ENCODE peak calls at places on chromosome 11, in six cellular contexts. T, X, O, R, I and L are unnamed samples. For H3K9me3, the result is how much of the 10 kb centered on the place peaks cover.

GRCh38 chr11:85736121-85736520 is 50.1 kb upstream of the CCDC89 start:
- DNase-seq in O (no peak), I (no peak), T (no peak), X (no peak), R (peak), L (no peak)

GRCh38 chr11:118791961-118792578 is 1.1 kb upstream of the DDX6 start:
- DNase-seq in R (peak), X (no peak), T (peak), O (no peak), I (peak), L (no peak)

GRCh38 chr11:955154-956049 is 29.7 kb downstream of the AP2A2 start:
- DNase-seq in O (no peak), R (no peak), T (no peak), I (no peak), X (no peak), L (no peak)

GRCh38 chr11:1395773-1396374 is 6.1 kb downstream of the BRSK2 start:
- DNase-seq in O (peak), T (no peak), X (no peak), R (no peak), I (no peak), L (no peak)

GRCh38 chr11:64887757-64888405 is 9.5 kb upstream of the EHD1 start:
- DNase-seq in X (peak), I (peak), O (peak), R (peak), T (peak), L (peak)

GRCh38 chr11:23364076-23364475 is 503.8 kb upstream of the CCDC179 start:
- DNase-seq in O (no peak), I (peak), X (no peak), R (no peak), T (no peak), L (no peak)

GRCh38 chr11:115676768-115677167 is 172.6 kb upstream of the CADM1 start:
- DNase-seq in T (no peak), X (no peak), O (no peak), R (no peak), I (peak), L (no peak)

GRCh38 chr11:9226514-9226913 is 38.6 kb downstream of the DENND5A start:
- DNase-seq in O (no peak), I (no peak), R (no peak), X (no peak), T (no peak), L (no peak)

GRCh38 chr11:74097838-74098237 is 73.0 kb downstream of the C2CD3 start:
- DNase-seq in R (no peak), I (no peak), O (no peak), X (peak), T (no peak), L (no peak)

GRCh38 chr11:17560281-17561110 is 13.4 kb downstream of the OTOG start:
- DNase-seq in O (no peak), I (no peak), R (no peak), T (no peak), X (no peak), L (no peak)

GRCh38 chr11:118056806-118057205 is 20.1 kb upstream of the TMPRSS4 start:
- DNase-seq in I (no peak), O (no peak), X (no peak), T (no peak), R (no peak), L (no peak)

GRCh38 chr11:131674051-131674755 is 303.8 kb downstream of the NTM start:
- DNase-seq in O (peak), I (peak), X (peak), T (peak), R (peak), L (no peak)

GRCh38 chr11:20451568-20451967 is 64.1 kb downstream of the PRMT3 start:
- DNase-seq in T (no peak), X (no peak), R (no peak), I (peak), O (no peak), L (no peak)

GRCh38 chr11:46247664-46248063 is 29.8 kb upstream of the CREB3L1 start:
- DNase-seq in O (no peak), X (no peak), T (peak), R (peak), I (peak), L (peak)

GRCh38 chr11:69157822-69158231 is 2.1 kb downstream of the SMIM38 start:
- DNase-seq in R (no peak), T (no peak), X (no peak), I (no peak), O (no peak), L (no peak)

GRCh38 chr11:128424271-128424709 is 163.1 kb downstream of the ETS1 start:
- DNase-seq in X (no peak), R (peak), O (peak), I (peak), T (no peak), L (no peak)

GRCh38 chr11:12182650-12183511 is 72.5 kb downstream of the MICAL2 start:
- DNase-seq in X (no peak), R (no peak), I (peak), T (no peak), O (no peak), L (no peak)

GRCh38 chr11:8772571-8772970 is 90.0 kb downstream of the RPL27A start:
- DNase-seq in I (no peak), R (no peak), T (no peak), O (no peak), X (no peak), L (no peak)

GRCh38 chr11:64916040-64916847 is 765 bp downstream of the ATG2A start:
- DNase-seq in O (no peak), X (no peak), I (peak), T (no peak), R (peak), L (no peak)

GRCh38 chr11:1206391-1207271 is 16.2 kb upstream of the MUC5B start:
- DNase-seq in R (no peak), X (no peak), O (no peak), I (no peak), T (no peak), L (no peak)

GRCh38 chr11:11620251-11620965 is 1.4 kb downstream of the GALNT18 start:
- DNase-seq in R (peak), I (peak), T (peak), X (peak), O (peak), L (no peak)

GRCh38 chr11:120784566-120785251 is 239.2 kb upstream of the TBCEL start:
- DNase-seq in R (no peak), X (no peak), T (no peak), I (no peak), O (no peak), L (no peak)

GRCh38 chr11:120786206-120786735 is 237.6 kb upstream of the TBCEL start:
- DNase-seq in R (no peak), O (no peak), I (no peak), X (no peak), T (no peak), L (no peak)

GRCh38 chr11:120789391-120789790 is 234.5 kb upstream of the TBCEL start:
- DNase-seq in O (no peak), R (no peak), T (no peak), I (no peak), X (no peak), L (no peak)

GRCh38 chr11:120781486-120782120 is 242.3 kb upstream of the TBCEL start:
- DNase-seq in X (no peak), R (no peak), O (no peak), T (no peak), I (no peak), L (no peak)

GRCh38 chr11:120785576-120785975 is 238.3 kb upstream of the TBCEL start:
- DNase-seq in T (no peak), R (no peak), I (no peak), O (no peak), X (no peak), L (no peak)
- H3K9me3 ChIP-seq in T (under half), R (under half), I (under half), O (under half), X (under half), L (under half)

GRCh38 chr11:77294040-77294439 is 7.4 kb downstream of the GDPD4 start:
- DNase-seq in I (no peak), T (no peak), O (no peak), X (no peak), R (no peak), L (no peak)

GRCh38 chr11:77287615-77288273 is 13.7 kb downstream of the GDPD4 start:
- DNase-seq in T (no peak), I (peak), R (no peak), O (no peak), X (no peak), L (no peak)

GRCh38 chr11:77287136-77287535 is 14.3 kb downstream of the GDPD4 start:
- DNase-seq in I (peak), X (no peak), R (no peak), O (no peak), T (no peak), L (no peak)

GRCh38 chr11:77284476-77285468 is 16.7 kb downstream of the GDPD4 start:
- DNase-seq in R (no peak), I (no peak), T (no peak), O (no peak), X (no peak), L (no peak)

GRCh38 chr11:77289737-77290136 is 11.7 kb downstream of the GDPD4 start:
- DNase-seq in O (no peak), I (no peak), T (no peak), X (no peak), R (no peak), L (no peak)
- H3K4me3 ChIP-seq in O (no peak), I (no peak), T (no peak), X (no peak), R (no peak), L (no peak)

DNA sequence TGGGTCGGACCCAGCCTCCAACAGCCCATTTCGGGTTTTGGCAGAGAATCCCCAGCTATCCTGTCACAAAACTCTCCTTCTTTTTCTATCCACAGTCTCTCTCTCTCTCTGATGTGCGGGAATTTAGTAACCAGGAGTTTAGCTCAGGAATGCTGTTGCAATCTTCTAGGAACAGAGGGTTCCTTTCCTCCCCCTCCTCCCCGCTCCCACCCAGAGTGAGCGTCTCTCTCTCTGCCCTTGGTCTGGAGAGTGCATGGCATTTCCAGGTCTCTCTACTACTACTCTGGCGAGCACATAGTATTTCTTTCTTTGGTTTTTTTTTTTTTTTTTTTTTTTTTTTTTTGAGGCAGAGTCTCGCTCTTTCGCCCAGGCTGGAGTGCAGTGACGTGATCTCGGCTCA is 17.7 kb downstream of the APIP start:
- DNase-seq in T (no peak), I (no peak), O (no peak), R (no peak), X (no peak), L (no peak)
- H3K9me3 ChIP-seq in T (half or more), I (under half), O (half or more), R (under half), X (under half), L (under half)

GRCh38 chr11:67410984-67411784 is 4.3 kb upstream of the CARNS1 start:
- DNase-seq in X (no peak), O (no peak), T (no peak), R (peak), I (no peak), L (no peak)

GRCh38 chr11:67409261-67409666 is 5.4 kb downstream of the TBC1D10C start:
- DNase-seq in I (no peak), O (no peak), R (no peak), X (no peak), T (no peak), L (no peak)

GRCh38 chr11:67408437-67409200 is 4.7 kb downstream of the TBC1D10C start:
- DNase-seq in T (no peak), X (no peak), O (no peak), I (no peak), R (no peak), L (no peak)

GRCh38 chr11:67410369-67410831 is 5.1 kb upstream of the CARNS1 start:
- DNase-seq in T (no peak), X (no peak), I (no peak), R (no peak), O (no peak), L (no peak)

GRCh38 chr11:67409781-67410368 is 5.6 kb upstream of the CARNS1 start:
- DNase-seq in R (peak), O (no peak), X (no peak), T (no peak), I (no peak), L (no peak)
- H3K4me3 ChIP-seq in R (no peak), O (no peak), X (no peak), T (no peak), I (no peak), L (no peak)

GRCh38 chr11:99773646-99774045 is 752.9 kb downstream of the CNTN5 start:
- DNase-seq in T (no peak), R (no peak), O (no peak), X (no peak), I (no peak), L (no peak)
- H3K9me3 ChIP-seq in T (under half), R (under half), O (under half), X (under half), I (under half), L (under half)

GRCh38 chr11:126310992-126311310 is 7.1 kb downstream of the DCPS start:
- DNase-seq in O (no peak), X (no peak), I (peak), T (no peak), R (no peak), L (no peak)

GRCh38 chr11:126311464-126312291 is 7.8 kb downstream of the DCPS start:
- DNase-seq in I (no peak), T (no peak), R (no peak), X (no peak), O (no peak), L (no peak)

GRCh38 chr11:126312903-126313460 is 9.1 kb downstream of the DCPS start:
- DNase-seq in T (no peak), O (no peak), X (no peak), R (no peak), I (no peak), L (no peak)

GRCh38 chr11:126308271-126308671 is 4.4 kb downstream of the DCPS start:
- DNase-seq in O (no peak), I (no peak), R (no peak), X (peak), T (no peak), L (no peak)

GRCh38 chr11:126310229-126310991 is 6.5 kb downstream of the DCPS start:
- DNase-seq in T (peak), X (peak), I (peak), R (peak), O (peak), L (peak)
- H3K4me3 ChIP-seq in T (no peak), X (no peak), I (no peak), R (no peak), O (no peak), L (no peak)

DNA sequence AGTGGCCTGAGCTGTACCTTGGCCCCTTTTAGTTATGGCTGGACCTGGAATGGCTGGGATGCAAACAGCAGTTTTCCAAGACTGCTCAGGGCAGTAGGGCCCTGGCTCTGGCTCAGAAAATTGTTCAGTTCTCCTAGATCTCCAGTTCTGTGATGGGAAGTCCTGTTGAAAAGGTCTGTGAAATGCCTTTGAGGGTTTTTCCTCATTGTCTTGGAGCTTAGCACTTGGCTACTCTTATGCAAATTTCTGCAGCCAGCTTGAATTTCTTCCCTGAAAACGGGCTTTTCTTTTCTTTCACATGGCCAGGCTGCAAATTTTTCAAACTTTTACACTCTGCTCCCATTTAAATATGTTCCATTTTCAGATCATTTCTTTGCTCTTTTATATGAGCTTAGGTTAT is 33.2 kb downstream of the OR4A15 start:
- DNase-seq in R (no peak), X (peak), T (no peak), O (no peak), I (no peak), L (no peak)
- H3K9me3 ChIP-seq in R (under half), X (under half), T (under half), O (under half), I (under half), L (under half)

DNA sequence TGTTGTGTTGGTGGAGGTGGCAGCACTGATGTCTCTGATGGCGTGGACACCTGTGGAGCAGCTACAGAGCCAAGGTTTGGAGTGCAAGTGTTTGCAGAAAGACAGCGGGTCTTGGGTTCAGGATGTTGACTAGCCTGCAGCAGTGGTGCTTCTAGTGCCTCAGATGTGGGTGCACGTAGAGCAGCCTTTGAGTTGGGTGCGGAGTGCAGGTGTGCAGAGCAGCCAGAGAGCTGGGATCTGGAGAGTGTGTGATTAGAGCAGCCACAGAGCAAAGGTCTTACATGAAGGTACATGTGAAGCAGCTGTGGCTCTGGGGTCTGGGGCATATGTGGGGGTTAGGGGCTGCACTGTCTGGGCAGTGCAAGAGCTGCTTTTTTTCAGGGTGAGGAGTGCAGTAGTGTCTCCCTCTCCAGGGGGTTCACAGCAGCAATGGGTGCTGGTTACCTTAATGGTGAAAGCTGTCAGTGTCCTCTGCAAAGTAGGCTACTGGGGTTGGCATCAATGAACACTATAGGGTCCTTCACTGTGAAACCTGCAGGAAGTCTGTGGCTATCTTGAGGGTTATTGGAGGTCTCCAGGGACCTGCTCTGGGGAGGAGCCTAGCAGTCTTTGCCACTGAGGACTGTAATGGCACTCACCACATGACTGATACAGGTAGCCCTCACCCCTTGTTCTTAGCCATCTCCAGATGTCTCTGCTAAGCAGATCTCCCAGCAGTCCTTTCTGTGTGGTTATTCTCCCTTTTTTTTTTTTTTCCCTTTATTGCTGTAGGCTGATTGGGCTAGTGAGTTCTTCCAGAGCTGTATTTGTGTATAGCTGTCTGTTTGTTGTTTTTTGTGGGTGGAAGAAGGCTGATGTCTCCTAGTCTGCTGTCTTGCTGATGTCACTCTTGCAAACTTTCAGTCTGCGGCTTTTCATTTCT is 14.3 kb downstream of the BIRC2 start:
- DNase-seq in R (no peak), T (no peak), I (peak), O (no peak), X (no peak), L (no peak)
- H3K4me3 ChIP-seq in R (no peak), T (no peak), I (no peak), O (no peak), X (no peak), L (no peak)

GRCh38 chr11:19327280-19327679 is 86.5 kb upstream of the E2F8 start:
- DNase-seq in R (no peak), X (no peak), I (no peak), O (no peak), T (no peak), L (no peak)

GRCh38 chr11:19329910-19330309 is 89.2 kb upstream of the E2F8 start:
- DNase-seq in R (no peak), I (no peak), O (no peak), X (no peak), T (no peak), L (no peak)

GRCh38 chr11:19332476-19332875 is 91.7 kb upstream of the E2F8 start:
- DNase-seq in O (no peak), T (no peak), X (no peak), I (no peak), R (no peak), L (no peak)

GRCh38 chr11:19326499-19326898 is 85.8 kb upstream of the E2F8 start:
- DNase-seq in R (no peak), T (no peak), I (peak), O (no peak), X (no peak), L (no peak)

GRCh38 chr11:19328586-19329311 is 88.0 kb upstream of the E2F8 start:
- DNase-seq in X (no peak), T (no peak), R (no peak), O (no peak), I (peak), L (no peak)
- H3K9me3 ChIP-seq in X (under half), T (under half), R (under half), O (under half), I (under half), L (under half)